ENCODE peak calls at places on chromosomes 1 and 21, in seven cellular contexts. X is RCC 7860, Z is aorta, U is activated T-cell treated with anti-CD3 and anti-CD28 coated beads for 1 hour, W is occipital lobe, D is T-helper 22 cell, A is T-helper 9 cell. V is an unnamed sample.

GRCh38 chr1:213162338-213162737 is 111.3 kb downstream of the RPS6KC1 start:
- DNase-seq in U (no peak), X (no peak), W (no peak), Z (peak), D (no peak), A (no peak), V (no peak)

GRCh38 chr1:239608469-239608868 is 222.1 kb downstream of the CHRM3 start:
- DNase-seq in D (no peak), W (no peak), A (no peak), Z (no peak), X (no peak), U (no peak), V (no peak)

GRCh38 chr21:26451014-26451740 is 121.9 kb downstream of the CYYR1 start:
- DNase-seq in U (no peak), Z (no peak), D (no peak), W (no peak), X (no peak), A (no peak), V (no peak)

GRCh38 chr1:23544444-23545389 is 13.7 kb upstream of the E2F2 start:
- DNase-seq in D (no peak), X (peak), W (peak), U (peak), A (peak), Z (peak), V (peak)

GRCh38 chr1:7953850-7954609 is 7.5 kb upstream of the PARK7 start:
- DNase-seq in U (peak), Z (peak), D (peak), A (peak), W (peak), X (peak), V (peak)

GRCh38 chr1:155184835-155185782 is 11.5 kb downstream of the TRIM46 start:
- DNase-seq in Z (peak), U (no peak), W (no peak), X (no peak), D (no peak), A (no peak), V (no peak)

GRCh38 chr1:12548279-12549105 is 69.5 kb downstream of the DHRS3 start:
- DNase-seq in W (no peak), X (no peak), A (no peak), U (no peak), D (no peak), Z (no peak), V (no peak)

GRCh38 chr1:71908313-71908712 is 374.0 kb downstream of the NEGR1 start:
- DNase-seq in D (no peak), U (no peak), Z (no peak), X (no peak), W (no peak), A (no peak), V (no peak)

GRCh38 chr1:182259229-182259872 is 132.2 kb downstream of the GLUL start:
- DNase-seq in A (peak), W (no peak), X (no peak), D (peak), U (peak), Z (peak), V (peak)

GRCh38 chr1:220698607-220699016 is 8.4 kb downstream of the C1orf115 start:
- DNase-seq in A (no peak), W (no peak), U (no peak), X (no peak), D (no peak), Z (no peak), V (no peak)

GRCh38 chr1:201894343-201895119 is 5.8 kb downstream of the SHISA4 start:
- DNase-seq in U (no peak), X (no peak), A (no peak), Z (no peak), W (no peak), D (no peak), V (no peak)

GRCh38 chr1:119372493-119373086 is 4.0 kb downstream of the HAO2 start:
- DNase-seq in Z (no peak), W (no peak), U (no peak), D (no peak), A (no peak), X (no peak), V (no peak)

GRCh38 chr21:37063433-37063832 is 9.4 kb downstream of the PIGP start:
- DNase-seq in A (no peak), X (no peak), U (no peak), W (no peak), D (no peak), Z (no peak), V (no peak)

GRCh38 chr1:89953072-89953626 is 41.8 kb upstream of the ZNF326 start:
- DNase-seq in X (peak), U (peak), Z (no peak), A (no peak), D (no peak), W (no peak), V (no peak)

GRCh38 chr1:20834780-20835179 is 47.7 kb upstream of the HP1BP3 start:
- DNase-seq in Z (no peak), D (no peak), W (no peak), X (no peak), A (no peak), U (no peak), V (no peak)

GRCh38 chr1:214192825-214193643 is 87.9 kb upstream of the SMYD2 start:
- DNase-seq in Z (no peak), U (no peak), X (no peak), W (no peak), D (no peak), A (no peak), V (no peak)

GRCh38 chr1:46659307-46659870 is 8.8 kb downstream of the ATPAF1 start:
- DNase-seq in W (no peak), D (no peak), Z (no peak), X (no peak), A (no peak), U (no peak), V (no peak)

V was measured in T-helper 17 cell.